ENCODE peak calls at places on chromosomes 2 and 18, in five cellular contexts. Z is T47D, Y is WERI-Rb-1, S is fibroblast of the conjunctiva, V is psoas muscle. I is an unnamed sample.
A peak's percentile ranks its signal among the peaks of the same experiment; 100 is the strongest.

GRCh38 chr2:82124629-82125028 is 1820.1 kb upstream of the LRRTM1 start:
- DNase-seq in Z (no peak), Y (no peak), S (no peak), V (no peak), I (no peak)

GRCh38 chr2:3522851-3523481 is 3.6 kb upstream of the ADI1 start:
- DNase-seq in Z (no peak), Y (peak; percentile 71), S (no peak), V (peak; percentile 49), I (no peak)

GRCh38 chr2:73385486-73386341 is at the start of gene ALMS1:
- DNase-seq in Z (peak; percentile 91), Y (peak; percentile 95), S (peak; percentile 83), V (peak; percentile 90), I (peak; percentile 86)

GRCh38 chr2:98917031-98917459 is 19.0 kb downstream of the CRACDL start:
- DNase-seq in Z (no peak), Y (no peak), S (peak; percentile 40), V (no peak), I (no peak)

GRCh38 chr18:12007063-12007462 is 25.8 kb downstream of the IMPA2 start:
- DNase-seq in Z (no peak), Y (no peak), S (no peak), V (no peak), I (no peak)

GRCh38 chr2:1010373-1011017 is 59.8 kb downstream of the SNTG2 start:
- DNase-seq in Z (no peak), Y (no peak), S (no peak), V (no peak), I (no peak)

GRCh38 chr2:14790041-14790640 is 157.6 kb downstream of the LRATD1 start:
- DNase-seq in Z (no peak), Y (no peak), S (no peak), V (no peak), I (no peak)

GRCh38 chr2:134002921-134003320 is 251.0 kb upstream of the MGAT5 start:
- DNase-seq in Z (no peak), Y (no peak), S (no peak), V (no peak), I (no peak)

GRCh38 chr2:46979611-46980010 is 64.0 kb upstream of the MCFD2 start:
- DNase-seq in Z (no peak), Y (no peak), S (no peak), V (no peak), I (no peak)

GRCh38 chr18:12326711-12327460 is 18.8 kb downstream of the TUBB6 start:
- DNase-seq in Z (no peak), Y (no peak), S (no peak), V (no peak), I (no peak)

GRCh38 chr2:161228511-161229240 is 68.4 kb downstream of the TANK start:
- DNase-seq in Z (no peak), Y (no peak), S (no peak), V (no peak), I (no peak)

GRCh38 chr18:39702888-39703287 is 2137.3 kb upstream of the CELF4 start:
- DNase-seq in Z (no peak), Y (no peak), S (no peak), V (no peak), I (no peak)

GRCh38 chr18:78713064-78713463 is 266.6 kb upstream of the SALL3 start:
- DNase-seq in Z (peak; percentile 14), Y (no peak), S (no peak), V (no peak), I (no peak)

GRCh38 chr2:45176399-45176798 is 167.1 kb upstream of the SIX2 start:
- DNase-seq in Z (no peak), Y (no peak), S (no peak), V (no peak), I (no peak)

GRCh38 chr2:119405151-119405550 is 26.5 kb upstream of the TMEM37 start:
- DNase-seq in Z (no peak), Y (no peak), S (no peak), V (no peak), I (no peak)

GRCh38 chr2:158671381-158672245 is 123.5 kb upstream of the DAPL1 start:
- DNase-seq in Z (no peak), Y (no peak), S (no peak), V (no peak), I (peak; percentile 53)

GRCh38 chr2:230161180-230161579 is 58.6 kb downstream of the SP110 start:
- DNase-seq in Z (no peak), Y (no peak), S (peak; percentile 17), V (no peak), I (no peak)

GRCh38 chr2:112010751-112011150 is 44.3 kb upstream of the TMEM87B start:
- DNase-seq in Z (no peak), Y (no peak), S (no peak), V (no peak), I (no peak)

GRCh38 chr2:28048341-28048740 is 157.8 kb downstream of the BABAM2 start:
- DNase-seq in Z (no peak), Y (no peak), S (peak; percentile 1), V (no peak), I (no peak)

GRCh38 chr2:174794851-174795374 is 30.6 kb upstream of the CHRNA1 start:
- DNase-seq in Z (no peak), Y (no peak), S (no peak), V (no peak), I (no peak)

GRCh38 chr18:4016391-4017049 is 438.6 kb downstream of the DLGAP1 start:
- DNase-seq in Z (no peak), Y (no peak), S (no peak), V (no peak), I (no peak)